ENCODE peak calls at places on chromosomes 7 and 10, in six cellular contexts. U is neural crest cell, K is NCI-H1436, P is NCI-H187, A is G401, L is iPS-NIHi11. C is an unnamed sample.

GRCh38 chr10:36019749-36020148 is 377.7 kb upstream of the FZD8 start:
- DNase-seq in L (no peak), K (no peak), A (no peak), P (no peak), U (no peak), C (no peak)

GRCh38 chr7:55420535-55420934 is 55.4 kb downstream of the LANCL2 start:
- DNase-seq in U (no peak), A (no peak), L (no peak), K (no peak), P (no peak), C (no peak)

GRCh38 chr7:128459394-128459878 is 3.8 kb downstream of the HILPDA start:
- DNase-seq in P (no peak), U (peak), K (peak), A (peak), L (peak), C (peak)

GRCh38 chr10:91691981-91692380 is 59.1 kb upstream of the PPP1R3C start:
- DNase-seq in K (no peak), L (no peak), A (no peak), U (no peak), P (no peak), C (no peak)

GRCh38 chr7:3157541-3158287 is 114.0 kb upstream of the CARD11 start:
- DNase-seq in U (no peak), A (no peak), L (no peak), K (no peak), P (no peak), C (no peak)

GRCh38 chr10:5292196-5292735 is 72.5 kb upstream of the UCN3 start:
- DNase-seq in K (peak), A (no peak), P (no peak), L (no peak), U (no peak), C (no peak)

GRCh38 chr7:68925241-68925640 is 673.0 kb upstream of the AUTS2 start:
- DNase-seq in P (peak), L (no peak), U (no peak), A (no peak), K (no peak), C (no peak)

GRCh38 chr7:74230446-74231231 is 20.8 kb downstream of the LAT2 start:
- DNase-seq in K (no peak), U (no peak), L (no peak), A (no peak), P (no peak), C (no peak)

GRCh38 chr7:1059200-1060091 is 15.1 kb downstream of the GPR146 start:
- DNase-seq in K (no peak), U (no peak), A (no peak), L (peak), P (no peak), C (no peak)